ENCODE peak calls at places on chromosomes 1 and 21, in ten cellular contexts. G is mammary epithelial cell; F is fibroblast of lung; A is GM23338; N is A549; P is tibial nerve; R is naive thymus-derived CD4-positive, alpha-beta T cell; T is A673; V is SJSA1; S is psoas muscle. L is an unnamed sample.
A peak's percentile ranks its signal among the peaks of the same experiment; 100 is the strongest.

GRCh38 chr1:47720100-47720499 is 277.1 kb downstream of the TRABD2B start:
- DNase-seq in S (no peak), R (no peak), P (no peak), A (no peak), G (no peak), F (no peak), N (no peak), V (no peak), T (no peak), L (no peak)

GRCh38 chr1:74641876-74642275 is 31.7 kb downstream of the ERICH3 start:
- DNase-seq in T (no peak), N (no peak), R (no peak), G (peak; percentile 3), P (no peak), F (peak; percentile 87), S (no peak), A (no peak), V (no peak), L (no peak)

GRCh38 chr1:100506221-100506620 is 31.7 kb upstream of the GPR88 start:
- DNase-seq in G (no peak), A (no peak), N (no peak), V (no peak), F (no peak), R (no peak), P (no peak), T (no peak), S (no peak), L (no peak)

GRCh38 chr1:17432412-17432811 is 7.1 kb downstream of the RCC2 start:
- DNase-seq in F (no peak), A (no peak), R (no peak), N (no peak), S (no peak), G (no peak), V (no peak), T (no peak), P (no peak), L (no peak)

GRCh38 chr1:67735806-67736627 is 51.0 kb downstream of the GADD45A start:
- DNase-seq in F (peak; percentile 97), P (peak; percentile 47), V (peak; percentile 91), A (no peak), T (peak; percentile 98), S (peak; percentile 74), N (peak; percentile 67), R (peak; percentile 7), G (peak; percentile 88), L (no peak)

GRCh38 chr1:245172829-245173228 is 18.0 kb downstream of the KIF26B start:
- DNase-seq in R (no peak), V (no peak), N (no peak), G (no peak), T (no peak), S (no peak), F (no peak), A (no peak), P (no peak), L (no peak)

GRCh38 chr1:28518000-28518744 is 12.3 kb downstream of the RCC1 start:
- DNase-seq in S (peak; percentile 92), V (peak; percentile 94), R (peak; percentile 77), G (peak; percentile 85), N (peak; percentile 86), T (peak; percentile 95), A (peak; percentile 95), F (peak; percentile 83), P (peak; percentile 81), L (peak; percentile 83)

GRCh38 chr1:39761016-39761415 is 10.1 kb downstream of the OXCT2 start:
- DNase-seq in S (no peak), T (no peak), V (no peak), N (no peak), F (no peak), R (no peak), A (no peak), P (no peak), G (no peak), L (no peak)

GRCh38 chr1:77279929-77280328 is 1.9 kb upstream of the AK5 start:
- DNase-seq in T (no peak), A (no peak), G (no peak), V (no peak), F (no peak), N (no peak), R (peak; percentile 39), S (no peak), P (no peak), L (no peak)

GRCh38 chr1:165639821-165640623 is 9.0 kb downstream of the MGST3 start:
- DNase-seq in P (no peak), R (no peak), A (no peak), G (no peak), T (no peak), V (no peak), S (no peak), N (no peak), F (peak; percentile 50), L (no peak)

GRCh38 chr1:14924455-14925325 is 228.9 kb upstream of the TMEM51 start:
- DNase-seq in F (peak; percentile 54), A (peak; percentile 56), S (peak; percentile 37), V (no peak), R (no peak), G (peak; percentile 59), T (peak; percentile 42), P (no peak), N (no peak), L (no peak)

GRCh38 chr1:41917051-41917530 is 1.6 kb downstream of the HIVEP3 start:
- DNase-seq in R (no peak), T (no peak), A (no peak), S (no peak), P (no peak), N (no peak), F (no peak), G (no peak), V (no peak), L (no peak)

DNA sequence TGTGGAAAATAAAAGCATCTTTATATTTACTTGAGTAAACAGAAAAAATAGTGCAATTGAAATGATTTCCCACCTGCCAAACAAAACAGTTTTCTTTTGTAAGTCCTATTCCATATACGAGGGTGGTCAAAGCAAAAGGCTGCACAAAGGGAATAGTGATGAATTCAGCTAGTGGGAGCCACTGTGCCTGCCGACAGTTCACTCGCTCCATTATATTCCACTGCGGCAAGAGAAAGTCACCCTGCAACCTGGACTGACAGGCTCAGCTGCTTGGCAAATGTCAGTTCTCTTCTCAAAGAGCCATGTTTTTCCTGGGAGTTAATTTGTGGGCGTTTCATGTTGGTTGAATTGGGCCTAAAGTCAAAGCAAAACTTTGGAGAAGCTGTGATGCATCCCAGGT is 145.4 kb downstream of the LMO4 start:
- DNase-seq in S (no peak), F (no peak), R (no peak), N (no peak), T (no peak), G (no peak), P (no peak), A (no peak), V (no peak), L (no peak)
- H3K4me3 ChIP-seq in S (no peak overlapping the region), F (no peak overlapping the region), R (no peak overlapping the region), N (no peak overlapping the region), T (no peak overlapping the region), G (no peak overlapping the region), P (no peak overlapping the region), A (no peak overlapping the region), V (no peak overlapping the region), L (no peak overlapping the region)

GRCh38 chr1:155133799-155134281 is 1.8 kb upstream of the SLC50A1 start:
- DNase-seq in F (no peak), R (no peak), P (no peak), S (no peak), V (no peak), G (no peak), T (no peak), N (no peak), A (no peak), L (no peak)

GRCh38 chr1:155128755-155129473 is 1.2 kb downstream of the EFNA1 start:
- DNase-seq in T (no peak), G (peak; percentile 60), P (no peak), N (peak; percentile 42), A (peak; percentile 65), S (peak; percentile 26), F (no peak), R (no peak), V (no peak), L (no peak)

GRCh38 chr1:155130272-155131006 is 2.8 kb downstream of the EFNA1 start:
- DNase-seq in S (no peak), G (no peak), V (no peak), T (no peak), N (no peak), F (no peak), A (peak; percentile 63), R (no peak), P (no peak), L (no peak)

GRCh38 chr1:155131846-155132245 is 3.8 kb upstream of the SLC50A1 start:
- DNase-seq in P (no peak), V (no peak), G (no peak), S (no peak), R (no peak), T (no peak), N (no peak), F (no peak), A (no peak), L (no peak)

DNA sequence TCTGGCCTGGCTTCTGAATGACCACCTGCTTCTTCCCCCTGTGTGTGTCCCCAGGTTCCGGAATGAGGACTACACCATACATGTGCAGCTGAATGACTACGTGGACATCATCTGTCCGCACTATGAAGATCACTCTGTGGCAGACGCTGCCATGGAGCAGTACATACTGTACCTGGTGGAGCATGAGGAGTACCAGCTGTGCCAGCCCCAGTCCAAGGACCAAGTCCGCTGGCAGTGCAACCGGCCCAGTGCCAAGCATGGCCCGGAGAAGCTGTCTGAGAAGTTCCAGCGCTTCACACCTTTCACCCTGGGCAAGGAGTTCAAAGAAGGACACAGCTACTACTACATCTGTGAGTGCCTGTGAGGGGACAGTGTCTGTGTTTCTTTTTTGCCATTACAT is 3.6 kb downstream of the EFNA1 start:
- DNase-seq in F (no peak), A (no peak), V (no peak), S (peak; percentile 74), N (no peak), R (no peak), T (no peak), P (no peak), G (no peak), L (no peak)
- H3K4me1 ChIP-seq in F (peaks cover 9% of the 10 kb centered on the region), A (peaks cover 38% of the 10 kb centered on the region), V (peaks cover 51% of the 10 kb centered on the region), S (peaks cover 27% of the 10 kb centered on the region), N (peaks cover 47% of the 10 kb centered on the region), R (peaks cover 30% of the 10 kb centered on the region), T (peaks cover 43% of the 10 kb centered on the region), P (peaks cover 4% of the 10 kb centered on the region), G (peaks cover 60% of the 10 kb centered on the region), L (peaks cover 42% of the 10 kb centered on the region)

GRCh38 chr1:2411801-2412394 is 466 bp downstream of the PEX10 start:
- DNase-seq in R (no peak), T (no peak), V (no peak), N (peak; percentile 29), A (no peak), G (no peak), S (no peak), F (peak; percentile 17), P (no peak), L (no peak)
- H3K4me3 ChIP-seq in R (peak overlapping the region; percentile 71), T (peak overlapping the region; percentile 99), V (peak overlapping the region; percentile 99), N (peak overlapping the region; percentile 80), A (peak overlapping the region; percentile 83), G (peak overlapping the region; percentile 63), S (peak overlapping the region; percentile 100), F (peak overlapping the region; percentile 67), P (peak overlapping the region; percentile 86), L (peak overlapping the region; percentile 89)

DNA sequence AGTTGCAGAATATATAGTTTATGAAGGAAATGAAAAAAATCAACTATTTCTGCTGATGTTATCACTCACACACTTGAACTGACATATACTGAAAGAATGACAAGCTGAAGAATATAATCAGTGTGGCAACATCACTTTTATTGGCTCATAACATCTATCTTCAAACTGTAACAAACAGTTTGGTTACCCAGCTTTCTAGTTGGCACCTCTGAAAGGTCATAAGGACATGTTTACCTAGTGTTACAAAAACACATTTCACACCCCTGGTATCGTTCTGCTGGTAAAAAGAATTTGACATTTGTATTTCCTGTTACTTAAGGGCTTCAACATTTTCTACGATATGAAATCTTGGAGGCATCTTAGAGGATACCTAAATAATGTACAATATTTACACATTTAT is 1267.0 kb upstream of the NCAM2 start:
- DNase-seq in G (no peak), V (no peak), A (no peak), N (no peak), S (no peak), P (no peak), F (no peak), T (no peak), R (no peak), L (no peak)
- H3K4me1 ChIP-seq in G (no peaks in the 10 kb centered on the region), V (no peaks in the 10 kb centered on the region), A (no peaks in the 10 kb centered on the region), N (no peaks in the 10 kb centered on the region), S (no peaks in the 10 kb centered on the region), P (no peaks in the 10 kb centered on the region), F (no peaks in the 10 kb centered on the region), T (no peaks in the 10 kb centered on the region), R (no peaks in the 10 kb centered on the region), L (no peaks in the 10 kb centered on the region)

L was measured in CD8-positive, alpha-beta T cell.